ENCODE peak calls at places on chromosomes 12 and 14, in four cellular contexts. W, K, G and N are unnamed samples.

GRCh38 chr12:130121246-130122005 is 40.8 kb upstream of the FZD10 start:
- DNase-seq in W (no peak), K (no peak), G (no peak), N (no peak)

GRCh38 chr12:110266980-110267620 is 13.9 kb upstream of the ATP2A2 start:
- DNase-seq in W (no peak), K (peak; percentile 83), G (no peak), N (no peak)

GRCh38 chr12:131865196-131865875 is 29.1 kb upstream of the ULK1 start:
- DNase-seq in W (peak; percentile 28), K (peak; percentile 96), G (no peak), N (no peak)

GRCh38 chr14:24605435-24606190 is 3.9 kb downstream of the GZMH start:
- DNase-seq in W (no peak), K (peak; percentile 23), G (peak; percentile 29), N (no peak)

GRCh38 chr12:32897688-32898573 is 1.4 kb upstream of the PKP2 start:
- DNase-seq in W (no peak), K (no peak), G (no peak), N (no peak)

GRCh38 chr12:90010089-90010488 is 301.5 kb upstream of the ATP2B1 start:
- DNase-seq in W (no peak), K (peak; percentile 61), G (no peak), N (no peak)

GRCh38 chr14:90781344-90781761 is 34.9 kb downstream of the TTC7B start:
- DNase-seq in W (peak; percentile 36), K (no peak), G (no peak), N (no peak)

GRCh38 chr12:125161712-125162023 is 96.4 kb downstream of the AACS start:
- DNase-seq in W (no peak), K (no peak), G (no peak), N (no peak)

GRCh38 chr12:54060975-54061778 is 7.5 kb downstream of the HOXC4 start:
- DNase-seq in W (no peak), K (no peak), G (no peak), N (no peak)

GRCh38 chr14:54366726-54367707 is 29.8 kb upstream of the CDKN3 start:
- DNase-seq in W (no peak), K (peak; percentile 73), G (no peak), N (no peak)

GRCh38 chr12:106174876-106175275 is 36.1 kb upstream of the NUAK1 start:
- DNase-seq in W (no peak), K (no peak), G (no peak), N (no peak)

GRCh38 chr14:88599761-88600439 is 37.1 kb downstream of the ZC3H14 start:
- DNase-seq in W (no peak), K (no peak), G (no peak), N (no peak)

GRCh38 chr14:71574976-71575375 is 357.3 kb upstream of the RGS6 start:
- DNase-seq in W (no peak), K (peak; percentile 58), G (no peak), N (no peak)

GRCh38 chr14:91173867-91174266 is 60.0 kb downstream of the DGLUCY start:
- DNase-seq in W (no peak), K (no peak), G (no peak), N (no peak)

GRCh38 chr12:27919671-27920235 is 52.8 kb downstream of the PTHLH start:
- DNase-seq in W (no peak), K (no peak), G (no peak), N (no peak)

GRCh38 chr14:54715244-54715643 is 148.3 kb downstream of the SAMD4A start:
- DNase-seq in W (no peak), K (no peak), G (no peak), N (no peak)

GRCh38 chr12:67069451-67070306 is 199.5 kb upstream of the CAND1 start:
- DNase-seq in W (peak; percentile 76), K (peak; percentile 52), G (peak; percentile 54), N (peak; percentile 59)

GRCh38 chr12:102462803-102463499 is 17.4 kb downstream of the IGF1 start:
- DNase-seq in W (no peak), K (no peak), G (no peak), N (no peak)

GRCh38 chr12:70005864-70006618 is 181.0 kb downstream of the MYRFL start:
- DNase-seq in W (no peak), K (no peak), G (no peak), N (no peak)

GRCh38 chr12:47825239-47825639 is 5.5 kb upstream of the HDAC7 start:
- DNase-seq in W (peak; percentile 84), K (peak; percentile 56), G (no peak), N (no peak)

GRCh38 chr14:54600685-54601084 is 33.8 kb downstream of the SAMD4A start:
- DNase-seq in W (no peak), K (no peak), G (no peak), N (no peak)

GRCh38 chr14:37721976-37722659 is 126.7 kb downstream of the TTC6 start:
- DNase-seq in W (no peak), K (peak; percentile 19), G (no peak), N (no peak)

GRCh38 chr14:31613188-31613587 is 52.0 kb downstream of the NUBPL start:
- DNase-seq in W (no peak), K (no peak), G (no peak), N (no peak)

GRCh38 chr12:50132505-50133135 is 20.6 kb downstream of the COX14 start:
- DNase-seq in W (no peak), K (no peak), G (no peak), N (no peak)

GRCh38 chr12:77782034-77782433 is 48.7 kb upstream of the NAV3 start:
- DNase-seq in W (no peak), K (no peak), G (no peak), N (no peak)

DNA sequence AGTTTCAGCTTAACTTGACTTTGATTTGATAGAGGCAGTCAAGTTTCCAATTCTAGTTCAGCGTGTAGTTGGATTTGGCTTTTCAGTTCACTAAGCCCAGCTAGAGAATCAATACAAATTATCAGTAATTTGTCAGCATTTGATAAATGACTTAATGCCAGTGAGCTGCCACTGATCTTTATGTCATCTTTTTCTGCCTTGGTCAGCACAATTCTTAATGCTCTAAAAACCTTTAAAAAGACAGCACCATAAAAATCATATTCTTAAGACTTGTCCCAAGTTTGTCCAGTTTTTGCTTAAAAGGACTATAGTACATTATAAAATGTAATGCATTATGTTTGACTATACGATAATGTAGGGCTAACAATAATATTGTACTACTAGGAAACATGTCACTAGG is 920.5 kb downstream of the LRFN5 start:
- DNase-seq in W (no peak), K (no peak), G (no peak), N (no peak)
- H3K27ac ChIP-seq in W (no peak overlapping the region), K (no peak overlapping the region), G (no peak overlapping the region), N (no peak overlapping the region)

DNA sequence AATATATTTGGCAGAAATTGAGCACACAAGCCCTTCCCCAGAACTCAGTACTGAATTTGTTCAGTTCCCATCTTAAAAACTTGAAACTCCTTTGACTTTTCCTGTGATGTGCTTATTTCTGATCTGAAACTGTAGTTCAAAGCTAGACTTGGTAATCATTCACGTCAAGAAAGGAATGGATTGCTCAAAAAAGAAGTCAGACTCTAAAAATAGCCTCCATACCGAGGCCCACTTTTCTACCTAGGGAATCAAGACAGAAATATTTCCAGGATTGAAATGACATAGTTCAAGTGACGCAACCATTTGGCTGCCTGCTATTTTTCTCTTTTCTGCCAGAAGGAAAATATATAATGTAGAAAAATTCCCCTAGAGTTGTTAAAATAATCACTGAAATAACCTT is 129.8 kb downstream of the ETV6 start:
- DNase-seq in W (no peak), K (no peak), G (no peak), N (no peak)
- H3K27ac ChIP-seq in W (no peak overlapping the region), K (no peak overlapping the region), G (no peak overlapping the region), N (no peak overlapping the region)

GRCh38 chr14:69660344-69661193 is 49.2 kb downstream of the SUSD6 start:
- DNase-seq in W (no peak), K (no peak), G (no peak), N (no peak)

GRCh38 chr14:69662636-69663321 is 51.4 kb downstream of the SUSD6 start:
- DNase-seq in W (no peak), K (no peak), G (no peak), N (no peak)

GRCh38 chr14:69663322-69663686 is 51.9 kb downstream of the SUSD6 start:
- DNase-seq in W (no peak), K (no peak), G (no peak), N (no peak)

GRCh38 chr14:69658664-69659261 is 47.4 kb downstream of the SUSD6 start:
- DNase-seq in W (no peak), K (no peak), G (no peak), N (no peak)

DNA sequence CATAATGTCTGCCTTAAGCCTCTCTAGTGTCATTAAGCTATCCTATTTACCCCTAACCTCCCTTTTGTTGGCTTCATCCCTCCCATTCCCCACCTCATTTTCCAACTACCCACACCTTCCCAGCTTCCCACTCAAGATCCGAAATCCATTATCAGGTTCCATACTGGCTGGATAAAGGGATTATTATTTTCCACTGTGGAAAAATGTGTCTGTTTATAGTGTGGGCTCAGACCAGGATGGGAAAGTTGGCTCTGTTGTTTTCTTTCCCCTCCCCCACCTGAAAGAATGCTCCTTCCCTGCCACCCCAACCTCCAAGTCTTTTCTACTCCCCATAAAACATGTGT is 49.8 kb downstream of the SUSD6 start:
- DNase-seq in W (no peak), K (no peak), G (no peak), N (no peak)
- H3K27ac ChIP-seq in W (peak overlapping the region; percentile 7), K (no peak overlapping the region), G (no peak overlapping the region), N (no peak overlapping the region)

GRCh38 chr14:73726025-73726961 is 12.1 kb upstream of the PNMA1 start:
- DNase-seq in W (peak; percentile 57), K (no peak), G (no peak), N (no peak)
- H3K27ac ChIP-seq in W (peak overlapping the region; percentile 75), K (peak overlapping the region; percentile 68), G (peak overlapping the region; percentile 59), N (peak overlapping the region; percentile 1)

DNA sequence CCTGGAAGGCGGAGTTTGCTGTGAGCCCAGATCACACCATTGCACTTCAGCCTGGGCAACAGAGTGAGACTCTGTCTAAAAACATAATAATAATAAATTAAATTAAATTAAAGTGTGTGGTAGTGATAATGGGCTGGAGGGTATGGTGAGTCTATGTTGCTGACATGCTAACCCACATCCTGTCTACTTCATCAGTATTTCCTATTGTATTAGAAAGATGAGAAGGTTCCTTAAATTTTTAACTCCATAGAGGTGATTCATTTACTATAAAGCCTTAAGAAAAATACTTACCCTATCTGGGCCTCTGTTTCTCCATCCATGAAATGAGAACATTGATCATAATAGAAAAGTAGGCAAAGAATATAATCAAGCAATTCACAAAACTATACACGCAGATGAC is 280.5 kb downstream of the FBXL14 start:
- DNase-seq in W (no peak), K (no peak), G (no peak), N (no peak)
- H3K27ac ChIP-seq in W (no peak overlapping the region), K (no peak overlapping the region), G (no peak overlapping the region), N (no peak overlapping the region)

DNA sequence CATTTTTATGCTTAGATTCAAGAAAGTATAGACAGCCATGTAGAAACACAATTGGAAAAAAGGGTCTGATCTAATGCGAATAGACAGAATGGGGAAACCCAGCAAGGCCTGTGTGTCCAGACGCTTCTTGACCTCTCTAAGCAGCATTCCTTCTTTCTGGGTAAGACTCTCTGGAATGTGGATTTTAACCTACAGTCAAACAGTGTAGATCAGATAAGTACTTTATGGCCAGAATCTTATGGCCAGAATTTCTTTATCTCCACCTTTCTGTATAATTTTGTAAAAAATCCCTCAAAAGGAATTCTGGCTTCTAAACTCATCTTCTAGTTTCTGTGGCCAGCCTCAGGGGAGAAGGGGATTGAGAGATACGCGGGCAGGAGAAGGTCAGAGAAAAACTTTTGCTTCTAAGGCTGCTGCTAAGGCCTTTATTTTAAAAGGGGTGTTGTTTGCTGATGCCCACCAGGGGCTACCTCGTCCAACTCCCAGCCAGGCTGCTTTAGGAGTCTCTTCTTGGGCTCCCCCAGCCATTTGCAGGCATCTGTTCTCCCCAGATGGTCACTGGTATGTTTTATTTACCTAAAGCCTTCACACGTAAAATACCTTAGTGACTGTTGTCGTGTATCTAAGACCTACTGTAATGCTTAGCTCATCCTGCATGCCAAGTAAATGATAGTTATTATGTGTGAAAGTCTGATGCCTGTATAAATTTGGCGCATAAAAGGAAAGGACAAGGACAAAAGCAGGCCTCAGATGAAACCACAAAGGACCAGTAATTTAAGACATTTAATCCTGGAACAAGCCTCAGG is 68.4 kb downstream of the ANO6 start:
- DNase-seq in W (no peak), K (peak; percentile 80), G (no peak), N (no peak)
- H3K27ac ChIP-seq in W (peak overlapping the region; percentile 9), K (peak overlapping the region; percentile 86), G (no peak overlapping the region), N (no peak overlapping the region)